ENCODE peak calls at places on chromosomes 1 and 21, in eight cellular contexts. W is K562, U is kidney epithelial cell, V is A549, O is psoas muscle, H is HFFc6, P is sigmoid colon, E is mucosa of descending colon. T is an unnamed sample.
A peak's percentile ranks its signal among the peaks of the same experiment; 100 is the strongest.

GRCh38 chr21:41802684-41803083 is 35.8 kb upstream of the RIPK4 start:
- DNase-seq in W (no peak), U (no peak), V (no peak), O (peak; percentile 63), H (no peak), P (peak; percentile 91), E (no peak), T (no peak)

GRCh38 chr21:43274946-43275310 is 106.1 kb downstream of the CRYAA start:
- DNase-seq in W (no peak), U (no peak), V (no peak), O (peak; percentile 4), H (no peak), P (no peak), E (no peak), T (no peak)

GRCh38 chr1:195745170-195746009 is 862.9 kb downstream of the KCNT2 start:
- DNase-seq in W (no peak), U (no peak), V (no peak), O (no peak), H (peak; percentile 46), P (no peak), E (no peak), T (no peak)

GRCh38 chr1:221487781-221488520 is 253.9 kb downstream of the DUSP10 start:
- DNase-seq in W (no peak), U (peak; percentile 50), V (peak; percentile 28), O (no peak), H (peak; percentile 72), P (no peak), E (no peak), T (no peak)

GRCh38 chr1:114509596-114510234 is 1.3 kb downstream of the TRIM33 start:
- DNase-seq in W (no peak), U (no peak), V (no peak), O (no peak), H (no peak), P (no peak), E (no peak), T (no peak)

GRCh38 chr1:41044197-41044596 is 22.7 kb upstream of the SLFNL1 start:
- DNase-seq in W (no peak), U (no peak), V (no peak), O (no peak), H (no peak), P (no peak), E (no peak), T (no peak)

GRCh38 chr1:204145033-204145504 is 6.8 kb downstream of the ETNK2 start:
- DNase-seq in W (no peak), U (no peak), V (no peak), O (no peak), H (no peak), P (no peak), E (no peak), T (no peak)

GRCh38 chr1:94225845-94226244 is 11.5 kb downstream of the ARHGAP29 start:
- DNase-seq in W (no peak), U (no peak), V (no peak), O (no peak), H (no peak), P (no peak), E (no peak), T (no peak)

GRCh38 chr1:217164403-217164802 is 441.2 kb upstream of the ESRRG start:
- DNase-seq in W (no peak), U (no peak), V (no peak), O (no peak), H (no peak), P (no peak), E (no peak), T (no peak)

GRCh38 chr1:167987174-167987573 is 50.3 kb upstream of the MPC2 start:
- DNase-seq in W (no peak), U (no peak), V (no peak), O (no peak), H (peak; percentile 17), P (no peak), E (no peak), T (no peak)

GRCh38 chr1:34824817-34825454 is 32.1 kb downstream of the GJA4 start:
- DNase-seq in W (peak; percentile 5), U (no peak), V (no peak), O (no peak), H (no peak), P (no peak), E (no peak), T (no peak)

GRCh38 chr1:235329139-235329808 is 904 bp downstream of the GGPS1 start:
- DNase-seq in W (peak; percentile 18), U (peak; percentile 16), V (no peak), O (no peak), H (peak; percentile 21), P (peak; percentile 72), E (peak; percentile 60), T (peak; percentile 12)

DNA sequence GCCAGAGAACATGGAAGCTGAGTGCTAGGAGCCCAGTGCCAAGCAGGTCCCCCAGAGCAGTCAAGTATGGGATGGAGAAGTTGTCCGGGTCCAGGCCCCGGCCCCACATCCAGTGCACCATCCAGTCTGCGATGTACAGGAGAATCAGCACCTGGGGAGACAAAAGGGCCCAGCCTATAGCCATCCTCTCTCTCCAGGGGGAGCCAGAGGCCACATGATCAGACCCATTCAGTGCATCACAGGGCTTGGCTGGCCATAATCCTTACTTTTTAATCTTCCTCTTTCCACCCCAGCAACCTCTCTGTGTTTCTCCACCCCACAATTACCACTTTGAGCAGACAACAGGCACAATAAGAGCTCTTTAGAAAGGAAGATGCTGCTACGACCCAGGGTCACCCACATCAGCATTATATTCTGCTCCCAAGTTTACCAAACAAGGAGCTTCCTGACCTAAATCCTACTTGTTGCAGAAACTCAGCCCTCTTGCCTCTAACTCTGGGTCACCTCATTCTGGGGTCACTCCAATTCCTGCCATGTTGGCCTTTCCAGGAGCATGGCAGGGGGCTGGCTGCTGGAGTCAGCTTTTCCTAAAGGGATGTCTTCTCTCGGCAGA is 16.4 kb upstream of the RAB29 start:
- DNase-seq in W (peak; percentile 72), U (no peak), V (peak; percentile 83), O (peak; percentile 55), H (peak; percentile 44), P (no peak), E (no peak), T (peak; percentile 63)
- TF ChIP-seq CTCF in W (peak; percentile 92), U (peak; percentile 93), V (peak; percentile 90), O (peak; percentile 77), H (peak; percentile 82), P (peak; percentile 56), E (peak; percentile 63), T (peak; percentile 63)

DNA sequence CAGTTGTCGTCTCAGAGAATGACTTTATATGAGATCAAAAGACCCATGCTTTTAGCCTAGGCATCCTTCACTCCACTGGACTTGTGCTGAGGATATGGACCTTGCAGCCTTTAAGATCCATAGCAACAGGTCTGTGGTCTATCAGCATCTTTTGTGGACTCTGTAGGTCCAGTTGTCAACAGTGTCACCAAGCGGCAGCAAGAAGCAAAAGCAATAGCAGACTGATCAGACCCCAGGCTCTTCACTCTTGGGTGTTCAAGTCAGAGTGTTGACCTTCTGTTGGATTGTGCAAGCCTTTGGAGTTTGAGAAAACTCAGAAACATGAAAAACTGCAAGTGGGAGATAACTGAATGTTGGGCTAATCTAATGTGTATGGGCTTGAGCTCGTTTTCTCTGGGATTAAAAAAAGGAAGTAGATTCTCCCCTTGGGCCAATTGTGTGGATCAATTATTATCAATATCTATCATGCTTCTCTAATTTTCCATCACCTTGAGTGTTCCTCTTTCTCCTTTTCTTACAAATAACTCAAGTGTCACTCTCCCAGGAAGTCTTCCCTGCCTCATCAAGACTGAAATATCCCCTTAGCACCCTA is 144.2 kb downstream of the LYPLAL1 start:
- DNase-seq in W (no peak), U (no peak), V (no peak), O (no peak), H (no peak), P (no peak), E (no peak), T (peak; percentile 14)
- TF ChIP-seq CTCF in W (peak; percentile 49), U (peak; percentile 5), V (no peak), O (no peak), H (no peak), P (no peak), E (no peak), T (no peak)

DNA sequence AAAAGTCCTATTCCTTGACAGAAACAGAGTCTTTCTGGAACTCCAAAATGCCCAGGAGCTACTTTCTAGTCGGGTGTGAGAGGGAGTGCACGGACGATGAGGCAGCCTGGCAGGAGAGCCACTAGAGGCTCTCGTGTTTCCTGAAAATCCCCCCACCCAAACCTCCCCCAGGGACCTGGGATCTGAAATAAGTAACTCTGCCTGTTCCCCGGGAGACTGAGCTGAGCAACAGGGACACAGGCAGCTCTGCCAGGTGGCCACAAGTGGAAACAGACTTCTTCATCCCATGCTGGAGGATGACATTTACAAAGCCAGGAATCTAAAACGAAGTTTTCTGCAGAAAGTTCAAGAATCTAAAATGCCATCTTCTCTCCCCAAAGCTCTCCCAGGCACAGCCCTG is 77.1 kb downstream of the ITPKB start:
- DNase-seq in W (no peak), U (no peak), V (no peak), O (no peak), H (peak; percentile 12), P (no peak), E (peak; percentile 34), T (no peak)
- TF ChIP-seq CTCF in W (no peak), U (no peak), V (no peak), O (no peak), H (no peak), P (no peak), E (no peak), T (no peak)

DNA sequence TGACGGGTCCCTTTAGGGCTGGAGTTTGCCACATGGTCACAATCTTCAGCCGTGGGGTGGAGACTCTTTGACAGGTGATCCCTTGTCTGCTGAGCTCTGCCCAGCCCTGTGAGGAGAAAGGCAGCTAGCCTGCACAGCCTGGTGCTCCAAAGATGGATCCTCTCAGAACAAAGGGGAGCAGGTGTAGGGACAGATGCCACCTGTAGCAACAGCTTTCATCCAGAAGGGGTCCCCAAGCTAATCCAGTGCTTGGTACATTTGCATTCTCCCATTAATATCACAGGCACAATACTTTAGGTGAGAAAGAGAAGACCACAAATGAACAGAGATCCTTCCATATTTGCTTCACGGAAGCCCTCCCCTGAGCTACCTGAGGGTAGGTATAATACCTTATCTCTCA is 93.2 kb downstream of the CCDC185 start:
- DNase-seq in W (no peak), U (no peak), V (no peak), O (no peak), H (no peak), P (no peak), E (no peak), T (no peak)
- TF ChIP-seq CTCF in W (no peak), U (no peak), V (no peak), O (no peak), H (peak; percentile 20), P (no peak), E (no peak), T (no peak)

DNA sequence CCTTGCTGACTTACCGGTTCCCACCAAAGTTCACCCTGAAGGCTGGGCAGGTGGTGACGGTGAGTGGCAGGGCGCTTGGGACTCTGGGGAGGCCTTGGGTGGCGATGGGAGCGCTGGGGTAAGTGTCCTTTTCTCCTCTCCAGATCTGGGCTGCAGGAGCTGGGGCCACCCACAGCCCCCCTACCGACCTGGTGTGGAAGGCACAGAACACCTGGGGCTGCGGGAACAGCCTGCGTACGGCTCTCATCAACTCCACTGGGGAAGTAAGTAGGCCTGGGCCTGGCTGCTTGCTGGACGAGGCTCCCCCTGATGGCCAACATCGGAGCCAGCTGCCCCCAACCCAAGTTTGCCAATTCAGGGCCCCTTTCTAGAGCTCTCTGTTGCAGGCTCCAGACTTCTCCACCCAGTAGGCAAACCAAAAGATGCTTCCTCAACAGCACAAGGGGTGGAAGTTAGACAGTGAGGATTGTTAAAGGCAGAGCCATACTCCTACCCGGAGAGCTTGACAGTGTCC is 16.4 kb upstream of the SEMA4A start:
- DNase-seq in W (no peak), U (no peak), V (no peak), O (no peak), H (no peak), P (no peak), E (no peak), T (no peak)
- TF ChIP-seq CTCF in W (peak; percentile 17), U (peak; percentile 21), V (peak; percentile 16), O (no peak), H (peak; percentile 57), P (no peak), E (no peak), T (no peak)

T was measured in pancreas.